ENCODE peak calls at places on chromosomes 3 and 15, in eight cellular contexts. N is fibroblast of lung; A is WTC11; Z is CD8-positive, alpha-beta memory T cell; E is esophagus squamous epithelium; G is heart right ventricle; F is stimulated activated CD4-positive, alpha-beta T cell treated with anti-CD3 and anti-CD28 coated beads, Interleukin-2, amount 100 ng/mL, for 48 hours; W is neural progenitor cell. T is an unnamed sample.
A peak's percentile ranks its signal among the peaks of the same experiment; 100 is the strongest.

GRCh38 chr3:70065666-70066253 is 66.2 kb downstream of the SAMMSON start:
- DNase-seq in N (no peak), A (peak; percentile 37), Z (no peak), E (no peak), G (no peak), F (no peak), W (peak; percentile 40), T (no peak)

GRCh38 chr15:101489236-101489632 is 273 bp downstream of the PCSK6 start:
- DNase-seq in N (no peak), A (peak; percentile 57), Z (no peak), E (no peak), G (no peak), F (no peak), W (peak; percentile 68), T (no peak)

GRCh38 chr3:184229424-184230080 is at the start of gene VWA5B2:
- DNase-seq in N (peak; percentile 6), A (peak; percentile 78), Z (peak; percentile 75), E (no peak), G (peak; percentile 36), F (peak; percentile 45), W (peak; percentile 94), T (peak; percentile 30)

GRCh38 chr15:55742927-55743614 is at the start of gene PRTG:
- DNase-seq in N (peak; percentile 87), A (peak; percentile 77), Z (no peak), E (no peak), G (peak; percentile 80), F (no peak), W (peak; percentile 97), T (peak; percentile 13)

GRCh38 chr15:70099966-70100494 is 2.3 kb upstream of the TLE3 start:
- DNase-seq in N (no peak), A (no peak), Z (no peak), E (no peak), G (no peak), F (no peak), W (peak; percentile 71), T (no peak)

GRCh38 chr3:11601446-11602241 is 42.1 kb downstream of the VGLL4 start:
- DNase-seq in N (peak; percentile 71), A (no peak), Z (no peak), E (no peak), G (peak; percentile 75), F (no peak), W (no peak), T (no peak)

GRCh38 chr3:122409392-122409791 is 6.5 kb downstream of the WDR5B start:
- DNase-seq in N (no peak), A (no peak), Z (no peak), E (no peak), G (no peak), F (no peak), W (no peak), T (no peak)

GRCh38 chr3:143421556-143421955 is 302.0 kb downstream of the CHST2 start:
- DNase-seq in N (peak; percentile 12), A (no peak), Z (no peak), E (no peak), G (no peak), F (no peak), W (no peak), T (no peak)

GRCh38 chr3:53624467-53624866 is 130.1 kb downstream of the CACNA1D start:
- DNase-seq in N (no peak), A (no peak), Z (no peak), E (no peak), G (no peak), F (no peak), W (no peak), T (no peak)

GRCh38 chr3:43862992-43863805 is 172.5 kb downstream of the ABHD5 start:
- DNase-seq in N (no peak), A (no peak), Z (no peak), E (no peak), G (no peak), F (no peak), W (no peak), T (no peak)

GRCh38 chr15:74253276-74253921 is 17.3 kb downstream of the CCDC33 start:
- DNase-seq in N (no peak), A (no peak), Z (no peak), E (no peak), G (no peak), F (no peak), W (no peak), T (no peak)

GRCh38 chr3:107124885-107125284 is 252.4 kb upstream of the CCDC54 start:
- DNase-seq in N (peak; percentile 49), A (no peak), Z (no peak), E (no peak), G (peak; percentile 42), F (no peak), W (no peak), T (no peak)

GRCh38 chr3:165464736-165465135 is 268.6 kb upstream of the SLITRK3 start:
- DNase-seq in N (peak; percentile 86), A (no peak), Z (no peak), E (no peak), G (no peak), F (no peak), W (no peak), T (no peak)

GRCh38 chr3:188108703-188109412 is 45.1 kb upstream of the LPP start:
- DNase-seq in N (no peak), A (no peak), Z (no peak), E (no peak), G (no peak), F (no peak), W (no peak), T (no peak)

GRCh38 chr3:46252980-46253379 is 10.7 kb downstream of the CCR3 start:
- DNase-seq in N (no peak), A (no peak), Z (no peak), E (no peak), G (no peak), F (no peak), W (no peak), T (no peak)

GRCh38 chr3:44516230-44516629 is 38.8 kb upstream of the ZNF445 start:
- DNase-seq in N (no peak), A (no peak), Z (no peak), E (no peak), G (no peak), F (no peak), W (no peak), T (no peak)

GRCh38 chr3:12870942-12871341 is 29.6 kb upstream of the RPL32 start:
- DNase-seq in N (no peak), A (no peak), Z (no peak), E (no peak), G (peak; percentile 43), F (no peak), W (no peak), T (no peak)

GRCh38 chr15:100279446-100279845 is 62.3 kb downstream of the ADAMTS17 start:
- DNase-seq in N (no peak), A (no peak), Z (no peak), E (no peak), G (no peak), F (no peak), W (no peak), T (no peak)

GRCh38 chr15:41655716-41656115 is 4.5 kb upstream of the MGA start:
- DNase-seq in N (peak; percentile 61), A (no peak), Z (no peak), E (no peak), G (no peak), F (no peak), W (no peak), T (no peak)

GRCh38 chr15:77107531-77108355 is 36.8 kb upstream of the TSPAN3 start:
- DNase-seq in N (peak; percentile 68), A (peak; percentile 79), Z (peak; percentile 10), E (no peak), G (peak; percentile 65), F (peak; percentile 23), W (peak; percentile 83), T (peak; percentile 2)

GRCh38 chr3:130992344-130992743 is 34.3 kb downstream of the ASTE1 start:
- DNase-seq in N (no peak), A (no peak), Z (no peak), E (no peak), G (no peak), F (no peak), W (no peak), T (no peak)

GRCh38 chr3:48700750-48701405 is 15.2 kb upstream of the NCKIPSD start:
- DNase-seq in N (no peak), A (no peak), Z (no peak), E (no peak), G (no peak), F (no peak), W (no peak), T (no peak)

GRCh38 chr3:9216736-9217135 is 32.7 kb downstream of the SRGAP3 start:
- DNase-seq in N (no peak), A (no peak), Z (no peak), E (no peak), G (no peak), F (no peak), W (no peak), T (no peak)

GRCh38 chr3:57733790-57734189 is 22.3 kb upstream of the SLMAP start:
- DNase-seq in N (no peak), A (no peak), Z (no peak), E (no peak), G (no peak), F (no peak), W (peak; percentile 8), T (no peak)

GRCh38 chr3:72891053-72891855 is 3.4 kb downstream of the GXYLT2 start:
- DNase-seq in N (peak; percentile 97), A (no peak), Z (no peak), E (no peak), G (peak; percentile 54), F (no peak), W (peak; percentile 14), T (peak; percentile 29)

GRCh38 chr15:65790692-65791334 is 1.3 kb downstream of the DENND4A start:
- DNase-seq in N (peak; percentile 70), A (no peak), Z (peak; percentile 25), E (no peak), G (no peak), F (no peak), W (peak; percentile 8), T (no peak)

GRCh38 chr3:44509393-44509921 is 32.0 kb upstream of the ZNF445 start:
- DNase-seq in N (peak; percentile 3), A (no peak), Z (no peak), E (no peak), G (no peak), F (no peak), W (peak; percentile 56), T (no peak)

GRCh38 chr3:173371848-173372487 is 25.6 kb upstream of the NLGN1 start:
- DNase-seq in N (peak; percentile 49), A (no peak), Z (no peak), E (no peak), G (peak; percentile 21), F (no peak), W (peak; percentile 33), T (peak; percentile 18)

GRCh38 chr3:14780927-14781507 is 37.7 kb upstream of the FGD5 start:
- DNase-seq in N (peak; percentile 64), A (peak; percentile 86), Z (no peak), E (no peak), G (peak; percentile 46), F (no peak), W (peak; percentile 80), T (peak; percentile 6)

GRCh38 chr15:50227076-50227475 is 38.5 kb downstream of the HDC start:
- DNase-seq in N (peak; percentile 13), A (no peak), Z (no peak), E (no peak), G (no peak), F (no peak), W (no peak), T (no peak)

GRCh38 chr15:66761723-66762595 is 59.9 kb downstream of the SMAD6 start:
- DNase-seq in N (no peak), A (no peak), Z (no peak), E (no peak), G (no peak), F (no peak), W (no peak), T (no peak)

GRCh38 chr3:70360985-70361384 is 48.5 kb upstream of the MDFIC2 start:
- DNase-seq in N (peak; percentile 48), A (no peak), Z (no peak), E (no peak), G (no peak), F (no peak), W (no peak), T (no peak)

GRCh38 chr3:118628704-118629341 is 405.8 kb downstream of the IGSF11 start:
- DNase-seq in N (peak; percentile 76), A (peak; percentile 82), Z (no peak), E (no peak), G (peak; percentile 57), F (peak; percentile 14), W (peak; percentile 88), T (peak; percentile 47)

GRCh38 chr3:179451335-179452165 is at the start of gene GNB4:
- DNase-seq in N (peak; percentile 84), A (peak; percentile 78), Z (peak; percentile 25), E (peak; percentile 12), G (peak; percentile 77), F (peak; percentile 15), W (peak; percentile 91), T (peak; percentile 59)